ENCODE peak calls at places on chromosomes 11 and 22, in five cellular contexts. C is HTR-8/SVneo; G is HFFc6; Q is HS-27A; N is activated naive CD4-positive, alpha-beta T cell treated with Interleukin-2 at 50 U/mL for 16 hours. O is an unnamed sample.

GRCh38 chr11:105923814-105924213 is 98.2 kb downstream of the MSANTD4 start:
- DNase-seq in C (no peak), G (peak), Q (no peak), N (no peak), O (no peak)

GRCh38 chr11:73965764-73966121 is 14.9 kb downstream of the DNAJB13 start:
- DNase-seq in C (no peak), G (no peak), Q (no peak), N (no peak), O (no peak)

GRCh38 chr22:17009640-17010291 is 1.7 kb upstream of the GAB4 start:
- DNase-seq in C (no peak), G (no peak), Q (no peak), N (no peak), O (peak)

GRCh38 chr22:35930933-35931332 is 97.7 kb downstream of the RBFOX2 start:
- DNase-seq in C (peak), G (peak), Q (no peak), N (no peak), O (peak)

GRCh38 chr22:44931077-44931540 is 78.7 kb downstream of the PHF21B start:
- DNase-seq in C (no peak), G (peak), Q (no peak), N (no peak), O (no peak)

GRCh38 chr22:22219140-22219996 is 25.2 kb upstream of the VPREB1 start:
- DNase-seq in C (no peak), G (no peak), Q (no peak), N (no peak), O (no peak)

GRCh38 chr11:30424851-30425250 is 101.9 kb downstream of the ARL14EP start:
- DNase-seq in C (no peak), G (no peak), Q (no peak), N (no peak), O (no peak)

GRCh38 chr11:75214411-75214821 is 26.2 kb upstream of the TPBGL start:
- DNase-seq in C (peak), G (peak), Q (peak), N (peak), O (peak)

GRCh38 chr11:48170176-48170839 is 46.3 kb upstream of the OR4B1 start:
- DNase-seq in C (no peak), G (peak), Q (no peak), N (no peak), O (no peak)

GRCh38 chr11:133038850-133039249 is 493.5 kb downstream of the OPCML start:
- DNase-seq in C (no peak), G (no peak), Q (no peak), N (no peak), O (no peak)

GRCh38 chr11:133898031-133898769 is 52.9 kb upstream of the SPATA19 start:
- DNase-seq in C (no peak), G (no peak), Q (no peak), N (no peak), O (peak)

GRCh38 chr22:26229910-26230309 is 60.6 kb downstream of the SEZ6L start:
- DNase-seq in C (no peak), G (no peak), Q (no peak), N (no peak), O (no peak)

GRCh38 chr11:84549221-84549620 is 1077.9 kb downstream of the DLG2 start:
- DNase-seq in C (no peak), G (no peak), Q (no peak), N (no peak), O (no peak)

GRCh38 chr11:94638278-94638901 is 71.2 kb downstream of the PIWIL4 start:
- DNase-seq in C (no peak), G (peak), Q (no peak), N (no peak), O (no peak)

GRCh38 chr11:297666-298405 is 1.5 kb downstream of the IFITM5 start:
- DNase-seq in C (no peak), G (no peak), Q (no peak), N (no peak), O (no peak)

GRCh38 chr11:65423516-65424199 is 1.1 kb downstream of the NEAT1 start:
- DNase-seq in C (no peak), G (peak), Q (no peak), N (peak), O (no peak)

GRCh38 chr22:37932821-37933578 is 20.4 kb downstream of the C22orf23 start:
- DNase-seq in C (no peak), G (no peak), Q (no peak), N (no peak), O (no peak)

GRCh38 chr11:8787372-8787771 is 104.8 kb downstream of the RPL27A start:
- DNase-seq in C (no peak), G (no peak), Q (no peak), N (no peak), O (no peak)

GRCh38 chr22:20488946-20489345 is 6.6 kb downstream of the KLHL22 start:
- DNase-seq in C (no peak), G (no peak), Q (no peak), N (no peak), O (peak)